ENCODE peak calls at places on chromosomes 7 and 10, in five cellular contexts. Q is psoas muscle; H is CD4-positive, alpha-beta memory T cell; M is left ventricle myocardium inferior; Y is mucosa of descending colon. K is an unnamed sample. For H3K36me3, the result is how much of the 10 kb centered on the place peaks cover.

GRCh38 chr10:15384154-15384553 is 13.1 kb upstream of the FAM171A1 start:
- DNase-seq in Y (no peak), M (no peak), H (no peak), Q (no peak), K (no peak)

GRCh38 chr10:44724415-44725174 is 186.5 kb upstream of the TMEM72 start:
- DNase-seq in M (no peak), Y (no peak), Q (no peak), H (no peak), K (no peak)

GRCh38 chr7:150845471-150845870 is 6.8 kb upstream of the AOC1 start:
- DNase-seq in M (peak), Y (no peak), Q (peak), H (no peak), K (no peak)

GRCh38 chr7:130409067-130409721 is 28.9 kb downstream of the CPA1 start:
- DNase-seq in Y (no peak), M (no peak), Q (no peak), H (no peak), K (no peak)

GRCh38 chr10:103025696-103026095 is 107.6 kb downstream of the CNNM2 start:
- DNase-seq in M (no peak), Q (no peak), H (no peak), Y (no peak), K (no peak)

GRCh38 chr7:84393776-84394175 is 199.2 kb upstream of the SEMA3A start:
- DNase-seq in Y (no peak), H (no peak), Q (no peak), M (no peak), K (no peak)

GRCh38 chr7:74183653-74184450 is 9.7 kb downstream of the EIF4H start:
- DNase-seq in H (no peak), M (no peak), Q (no peak), Y (peak), K (no peak)

GRCh38 chr10:67621834-67622233 is 74.2 kb downstream of the CTNNA3 start:
- DNase-seq in H (no peak), Q (no peak), M (no peak), Y (no peak), K (no peak)

GRCh38 chr10:95741807-95742528 is 14.0 kb upstream of the ENTPD1 start:
- DNase-seq in Y (no peak), Q (no peak), M (no peak), H (no peak), K (no peak)

GRCh38 chr10:119049361-119049760 is 19.8 kb downstream of the NANOS1 start:
- DNase-seq in H (no peak), M (no peak), Y (no peak), Q (no peak), K (no peak)
- H3K36me3 ChIP-seq in H (half or more), M (half or more), Y (under half), Q (half or more), K (half or more)

GRCh38 chr7:80675090-80675489 is 36.6 kb downstream of the CD36 start:
- DNase-seq in M (no peak), Q (no peak), H (no peak), Y (no peak), K (no peak)
- H3K36me3 ChIP-seq in M (half or more), Q (half or more), H (under half), Y (under half), K (under half)

DNA sequence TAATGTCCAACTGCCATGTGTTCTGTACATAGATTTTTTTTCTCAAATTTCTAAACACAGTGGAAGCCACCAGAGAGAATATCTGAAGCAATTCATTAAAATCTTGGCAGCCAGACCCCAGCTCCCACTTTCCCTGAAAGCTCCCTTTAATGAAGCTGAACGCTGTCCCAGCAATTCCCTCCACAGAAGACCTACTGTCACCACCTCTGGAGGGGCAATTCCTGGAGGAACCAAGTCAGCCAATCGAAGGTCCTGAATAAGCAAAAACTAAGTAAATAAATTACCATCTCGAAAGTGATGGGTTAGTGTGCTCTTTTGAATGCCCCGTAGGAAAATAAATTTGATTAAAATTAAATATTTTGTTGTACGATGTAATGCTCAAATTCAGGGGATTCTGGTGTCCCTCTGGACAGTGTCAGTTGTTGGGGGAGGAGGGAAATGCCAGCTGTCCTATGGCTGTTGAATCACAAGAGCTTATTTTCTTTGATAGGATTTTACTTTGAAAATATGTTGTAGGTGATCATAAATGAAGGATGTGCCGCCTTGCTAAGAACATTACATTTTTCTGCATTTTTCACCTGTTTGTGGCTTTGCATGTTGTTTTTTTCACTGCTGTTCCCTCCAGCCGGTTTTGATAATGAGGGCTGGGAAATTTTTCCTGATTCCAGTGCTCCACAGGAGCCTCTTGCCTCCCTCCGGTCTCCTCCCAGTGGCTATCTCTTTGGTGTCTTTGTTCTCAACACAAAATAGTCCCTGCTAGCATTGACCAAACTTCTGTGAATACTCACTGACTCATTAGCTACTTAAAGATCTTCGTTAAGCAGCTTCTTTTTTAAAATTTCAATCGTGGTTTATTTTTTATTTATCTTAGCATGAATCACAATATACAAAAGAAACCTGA is 9.3 kb upstream of the GSAP start:
- DNase-seq in Y (no peak), M (no peak), Q (no peak), H (no peak), K (no peak)
- H3K36me3 ChIP-seq in Y (under half), M (under half), Q (under half), H (under half), K (under half)

GRCh38 chr10:99756158-99756557 is 24.1 kb downstream of the CUTC start:
- DNase-seq in H (no peak), M (no peak), Y (no peak), Q (no peak), K (no peak)
- H3K36me3 ChIP-seq in H (half or more), M (half or more), Y (under half), Q (half or more), K (half or more)

GRCh38 chr7:1975179-1975578 is 257.6 kb downstream of the MAD1L1 start:
- DNase-seq in Q (no peak), M (no peak), H (no peak), Y (peak), K (no peak)
- H3K36me3 ChIP-seq in Q (under half), M (under half), H (under half), Y (under half), K (half or more)

GRCh38 chr10:122505885-122506284 is 44.5 kb downstream of the HTRA1 start:
- DNase-seq in M (no peak), Q (no peak), Y (no peak), H (no peak), K (no peak)
- H3K36me3 ChIP-seq in M (under half), Q (under half), Y (under half), H (under half), K (under half)

DNA sequence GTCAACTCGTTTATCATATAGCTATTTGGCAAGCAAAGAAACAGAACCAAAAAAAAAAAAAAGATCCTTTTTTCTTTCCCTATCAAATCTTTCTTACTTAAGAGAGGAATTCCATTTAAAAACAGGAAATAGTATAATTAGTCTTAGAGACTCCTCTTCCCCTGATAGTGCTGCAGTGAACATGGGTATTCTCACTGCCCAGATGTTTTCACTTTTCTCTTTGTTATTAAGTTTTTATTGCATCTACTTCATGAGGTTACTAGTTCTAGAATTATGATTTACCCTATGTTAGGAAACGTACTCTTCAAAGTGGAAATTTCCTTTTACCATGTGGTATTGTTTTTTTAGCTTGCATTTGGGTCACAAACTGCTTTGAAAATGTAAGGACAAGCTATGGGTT is 8.5 kb downstream of the CASP2 start:
- DNase-seq in Y (no peak), H (no peak), Q (no peak), M (no peak), K (no peak)
- H3K36me3 ChIP-seq in Y (under half), H (half or more), Q (half or more), M (half or more), K (half or more)

DNA sequence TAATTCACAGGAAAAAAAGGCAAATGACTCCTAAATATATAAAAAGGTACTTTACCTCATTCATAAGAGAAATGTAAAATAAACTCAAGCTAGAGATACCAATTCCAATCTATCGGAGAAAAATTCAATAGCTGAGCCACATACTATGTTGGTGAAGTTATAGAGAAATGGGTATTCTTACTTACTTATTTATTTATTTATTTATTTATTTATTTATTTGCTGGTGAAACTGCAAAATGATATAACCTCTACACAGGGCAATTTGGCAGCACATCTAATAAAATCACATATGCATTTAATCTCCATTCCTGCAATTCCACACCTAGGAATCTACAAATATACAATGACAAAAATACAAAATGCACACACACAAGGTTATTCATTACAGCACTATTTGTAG is 117.5 kb upstream of the TMEM168 start:
- DNase-seq in M (no peak), Q (no peak), H (no peak), Y (no peak), K (no peak)
- H3K36me3 ChIP-seq in M (under half), Q (under half), H (under half), Y (under half), K (under half)